ENCODE peak calls at places on chromosome 16, in seven cellular contexts. P is activated CD8-positive, alpha-beta memory T cell treated with anti-CD3 and anti-CD28 coated beads for 1 hour; A is mesothelial cell of epicardium; T is thoracic aorta; Y is B cell; U is adrenal gland; L is progenitor cell of endocrine pancreas. W is an unnamed sample.
A peak's percentile ranks its signal among the peaks of the same experiment; 100 is the strongest.

GRCh38 chr16:28106467-28106866 is 43.0 kb upstream of the GSG1L start:
- DNase-seq in L (no peak), T (no peak), U (no peak), Y (no peak), A (no peak), P (no peak), W (no peak)

GRCh38 chr16:14325921-14326401 is 254.8 kb downstream of the MRTFB start:
- DNase-seq in Y (no peak), L (no peak), U (peak; percentile 45), T (no peak), A (no peak), P (no peak), W (no peak)

GRCh38 chr16:14672403-14672971 is 21.6 kb downstream of the PLA2G10 start:
- DNase-seq in Y (peak; percentile 43), A (no peak), T (no peak), L (no peak), U (no peak), P (no peak), W (no peak)

GRCh38 chr16:69709456-69710084 is 16.8 kb downstream of the NQO1 start:
- DNase-seq in T (no peak), Y (no peak), A (no peak), L (no peak), U (no peak), P (no peak), W (peak; percentile 69)

GRCh38 chr16:26777821-26778220 is 288.9 kb upstream of the C16orf82 start:
- DNase-seq in T (no peak), Y (no peak), A (no peak), L (no peak), P (no peak), U (no peak), W (no peak)

GRCh38 chr16:77432264-77432663 is 2.6 kb downstream of the ADAMTS18 start:
- DNase-seq in A (no peak), U (no peak), T (no peak), L (no peak), Y (no peak), P (no peak), W (no peak)

GRCh38 chr16:76656951-76657498 is 379.8 kb downstream of the CNTNAP4 start:
- DNase-seq in P (no peak), U (no peak), A (no peak), T (no peak), Y (no peak), L (no peak), W (no peak)

GRCh38 chr16:66116163-66116792 is 250.2 kb upstream of the CDH5 start:
- DNase-seq in Y (no peak), T (no peak), A (no peak), U (no peak), L (no peak), P (no peak), W (no peak)

GRCh38 chr16:87279094-87279658 is 38.0 kb downstream of the C16orf95 start:
- DNase-seq in Y (no peak), U (no peak), T (no peak), L (no peak), P (no peak), A (no peak), W (no peak)

GRCh38 chr16:642189-643049 is 791 bp downstream of the MCRIP2 start:
- DNase-seq in Y (no peak), L (no peak), U (peak; percentile 86), T (no peak), P (no peak), A (no peak), W (peak; percentile 55)

GRCh38 chr16:68529931-68530667 is 9.0 kb upstream of the ZFP90 start:
- DNase-seq in T (peak; percentile 68), A (peak; percentile 76), U (peak; percentile 89), P (peak; percentile 77), L (peak; percentile 74), Y (peak; percentile 93), W (peak; percentile 84)

GRCh38 chr16:85968041-85968920 is 69.3 kb downstream of the IRF8 start:
- DNase-seq in A (no peak), P (no peak), Y (no peak), L (no peak), T (no peak), U (no peak), W (no peak)

GRCh38 chr16:14462811-14463210 is 167.2 kb downstream of the PARN start:
- DNase-seq in L (no peak), A (no peak), Y (no peak), P (no peak), U (no peak), T (no peak), W (no peak)

GRCh38 chr16:28040039-28040438 is 23.5 kb downstream of the GSG1L start:
- DNase-seq in A (no peak), Y (no peak), L (no peak), U (no peak), P (no peak), T (no peak), W (no peak)

GRCh38 chr16:31695667-31696066 is 168.0 kb downstream of the AHSP start:
- DNase-seq in A (no peak), T (no peak), L (no peak), P (no peak), Y (no peak), U (no peak), W (peak; percentile 7)

GRCh38 chr16:30902070-30902972 is 5.9 kb downstream of the CTF1 start:
- DNase-seq in P (no peak), U (peak; percentile 73), Y (no peak), T (no peak), A (peak; percentile 75), L (peak; percentile 64), W (no peak)

GRCh38 chr16:11005611-11005975 is 61.2 kb downstream of the CLEC16A start:
- DNase-seq in L (no peak), A (no peak), Y (no peak), T (no peak), P (no peak), U (no peak), W (no peak)

GRCh38 chr16:85443531-85443930 is 169.6 kb upstream of the GSE1 start:
- DNase-seq in A (no peak), P (no peak), L (no peak), T (no peak), U (no peak), Y (no peak), W (no peak)

GRCh38 chr16:60651351-60651750 is 1384.9 kb downstream of the CDH8 start:
- DNase-seq in L (no peak), A (no peak), T (no peak), Y (no peak), P (no peak), U (no peak), W (no peak)

GRCh38 chr16:69626256-69626655 is 60.5 kb downstream of the NFAT5 start:
- DNase-seq in U (no peak), Y (no peak), T (no peak), L (no peak), A (no peak), P (no peak), W (no peak)

GRCh38 chr16:88298166-88298881 is 84.4 kb upstream of the ZNF469 start:
- DNase-seq in P (no peak), L (no peak), A (no peak), T (peak; percentile 25), Y (peak; percentile 3), U (peak; percentile 40), W (no peak)

W was measured in SW480.